ENCODE peak calls at places on chromosomes 2 and 18, in four cellular contexts. Q is mesenteric fat pad, E is islet precursor cell, V is 8988T. K is an unnamed sample.

GRCh38 chr2:85353876-85354285 is 447 bp downstream of the RETSAT start:
- DNase-seq in Q (no peak), E (no peak), V (no peak), K (no peak)

GRCh38 chr2:174794851-174795374 is 30.6 kb upstream of the CHRNA1 start:
- DNase-seq in Q (no peak), E (no peak), V (no peak), K (no peak)

GRCh38 chr2:174553811-174554493 is 43.7 kb downstream of the WIPF1 start:
- DNase-seq in Q (no peak), E (no peak), V (no peak), K (no peak)

GRCh38 chr2:171174075-171174474 is 13.4 kb upstream of the TLK1 start:
- DNase-seq in Q (no peak), E (no peak), V (no peak), K (no peak)

GRCh38 chr2:8202139-8202538 is 479.7 kb upstream of the ID2 start:
- DNase-seq in Q (no peak), E (no peak), V (no peak), K (no peak)

GRCh38 chr2:26043862-26044736 is 10.2 kb downstream of the RAB10 start:
- DNase-seq in Q (no peak), E (no peak), V (no peak), K (no peak)

GRCh38 chr2:182666674-182667320 is 49.3 kb upstream of the DNAJC10 start:
- DNase-seq in Q (no peak), E (no peak), V (no peak), K (no peak)

GRCh38 chr18:59123588-59124369 is 15.9 kb upstream of the SEC11C start:
- DNase-seq in Q (no peak), E (peak), V (no peak), K (no peak)

GRCh38 chr18:57649536-57650495 is 28.2 kb upstream of the NARS1 start:
- DNase-seq in Q (no peak), E (no peak), V (no peak), K (no peak)

GRCh38 chr2:231886071-231886681 is 40.0 kb downstream of the NPPC start:
- DNase-seq in Q (peak), E (no peak), V (no peak), K (no peak)

GRCh38 chr2:88234760-88235159 is 64.6 kb downstream of the THNSL2 start:
- DNase-seq in Q (no peak), E (peak), V (no peak), K (no peak)

K was measured in ELF-1.